ENCODE peak calls at places on chromosomes 13 and 19, in seven cellular contexts. Y is hippocampal formation, X is left colon, T is AG09309, Z is dorsolateral prefrontal cortex, I is NCI-H510A, U is EH. V is an unnamed sample.

GRCh38 chr19:8355631-8356402 is 8.1 kb upstream of the ANGPTL4 start:
- DNase-seq in Z (no peak), U (peak), T (peak), Y (no peak), I (no peak), X (no peak), V (no peak)

GRCh38 chr19:3494559-3494958 is 5.9 kb downstream of the DOHH start:
- DNase-seq in I (no peak), Z (no peak), T (no peak), Y (no peak), U (no peak), X (no peak), V (peak)

GRCh38 chr19:18771328-18772242 is 19.5 kb downstream of the COMP start:
- DNase-seq in Y (no peak), T (no peak), Z (no peak), U (peak), I (no peak), X (no peak), V (no peak)

GRCh38 chr13:49026851-49027250 is 51.1 kb downstream of the FNDC3A start:
- DNase-seq in T (no peak), U (no peak), I (no peak), X (no peak), Z (no peak), Y (no peak), V (no peak)

GRCh38 chr13:39876258-39876657 is 220.8 kb downstream of the COG6 start:
- DNase-seq in T (peak), Y (no peak), X (no peak), U (peak), I (no peak), Z (no peak), V (no peak)

GRCh38 chr13:45325806-45326205 is 15.2 kb downstream of the TPT1 start:
- DNase-seq in U (peak), Z (peak), Y (peak), T (peak), X (no peak), I (no peak), V (peak)

GRCh38 chr19:55486971-55487883 is 1.0 kb upstream of the SSC5D start:
- DNase-seq in Z (no peak), Y (no peak), X (peak), U (peak), I (no peak), T (peak), V (no peak)

GRCh38 chr19:2488405-2488941 is 12.5 kb downstream of the GADD45B start:
- DNase-seq in T (no peak), Y (no peak), Z (no peak), U (no peak), I (no peak), X (peak), V (no peak)

GRCh38 chr13:46334008-46334407 is 53.0 kb downstream of the RUBCNL start:
- DNase-seq in X (no peak), I (no peak), U (no peak), T (no peak), Y (no peak), Z (no peak), V (no peak)

GRCh38 chr13:104442541-104442940 is 1376.3 kb upstream of the SLC10A2 start:
- DNase-seq in T (no peak), Z (no peak), I (no peak), X (no peak), Y (no peak), U (no peak), V (no peak)

GRCh38 chr13:87128006-87128405 is 543.2 kb upstream of the SLITRK5 start:
- DNase-seq in T (no peak), Z (no peak), U (no peak), Y (peak), X (no peak), I (no peak), V (peak)

GRCh38 chr13:28012896-28013295 is 24.4 kb upstream of the URAD start:
- DNase-seq in T (no peak), Y (no peak), X (no peak), I (no peak), U (no peak), Z (no peak), V (no peak)

V was measured in nucleus accumbens.